ENCODE peak calls at places on chromosome 18, in seven cellular contexts. D is mesendoderm, R is IMR-90, T is trophoblast cell, Y is mesenchymal stem cell, B is H1, V is neuronal stem cell. P is an unnamed sample.

GRCh38 chr18:45820144-45820745 is 5.2 kb upstream of the SIGLEC15 start:
- DNase-seq in V (no peak), D (no peak), T (no peak), B (no peak), Y (no peak), R (no peak), P (no peak)

GRCh38 chr18:55090566-55091187 is 131.4 kb upstream of the CCDC68 start:
- DNase-seq in T (no peak), Y (peak; percentile 41), V (no peak), B (no peak), R (peak; percentile 5), D (no peak), P (no peak)

GRCh38 chr18:43022874-43023273 is 92.6 kb downstream of the RIT2 start:
- DNase-seq in V (no peak), T (no peak), D (no peak), R (no peak), B (no peak), Y (no peak), P (no peak)

GRCh38 chr18:55501594-55502345 is 86.2 kb downstream of the TCF4 start:
- DNase-seq in Y (peak; percentile 80), V (no peak), B (no peak), R (peak; percentile 45), T (no peak), D (peak; percentile 88), P (no peak)

GRCh38 chr18:27843783-27844415 is 333.0 kb downstream of the CDH2 start:
- DNase-seq in Y (peak; percentile 57), T (no peak), R (peak; percentile 36), D (peak; percentile 25), B (no peak), V (no peak), P (no peak)

GRCh38 chr18:23640023-23640422 is 22.7 kb downstream of the ANKRD29 start:
- DNase-seq in R (no peak), T (no peak), B (no peak), Y (no peak), D (no peak), V (no peak), P (no peak)

GRCh38 chr18:28132084-28132483 is 44.8 kb downstream of the CDH2 start:
- DNase-seq in B (no peak), V (no peak), Y (peak; percentile 29), R (no peak), D (peak; percentile 62), T (no peak), P (no peak)

GRCh38 chr18:42183746-42184145 is 228.7 kb downstream of the PIK3C3 start:
- DNase-seq in R (peak; percentile 61), Y (peak; percentile 86), V (no peak), D (peak; percentile 61), T (peak; percentile 8), B (no peak), P (no peak)

DNA sequence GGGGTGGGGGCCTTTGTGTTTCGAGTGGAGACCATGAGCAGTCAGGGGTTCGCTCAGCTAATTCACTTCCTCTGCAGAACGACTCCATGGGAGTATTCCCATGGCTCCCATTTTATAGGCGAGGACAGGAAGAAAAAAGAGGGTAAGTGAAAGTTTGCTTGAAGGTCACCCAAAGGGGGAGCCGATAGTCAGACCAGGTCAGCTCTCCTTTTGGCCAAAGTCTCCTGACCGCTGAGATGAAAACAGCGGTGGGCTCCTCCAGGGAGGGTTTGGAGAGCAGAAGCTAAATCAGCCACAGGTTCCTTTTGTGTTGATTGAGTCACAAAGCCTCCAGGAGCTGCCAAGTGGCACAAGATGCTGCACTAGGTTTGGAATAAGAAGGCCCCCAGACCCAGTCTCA is 34.1 kb upstream of the CTAGE1 start:
- DNase-seq in B (peak; percentile 60), Y (no peak), D (peak; percentile 79), R (no peak), V (peak; percentile 29), T (no peak), P (peak; percentile 76)
- H3K23ac ChIP-seq in B (no peak overlapping the region), Y (no peak overlapping the region), D (no peak overlapping the region), R (no peak overlapping the region), V (no peak overlapping the region), T (no peak overlapping the region), P (no peak overlapping the region)

GRCh38 chr18:48517048-48517447 is 21.8 kb upstream of the CTIF start:
- DNase-seq in Y (no peak), R (no peak), V (no peak), B (no peak), T (no peak), D (no peak), P (no peak)
- H3K23ac ChIP-seq in Y (no peak overlapping the region), R (no peak overlapping the region), V (no peak overlapping the region), B (no peak overlapping the region), T (no peak overlapping the region), D (no peak overlapping the region), P (no peak overlapping the region)

GRCh38 chr18:3016584-3017292 is 3.8 kb upstream of the LPIN2 start:
- DNase-seq in V (no peak), Y (peak; percentile 19), B (no peak), R (no peak), D (no peak), T (no peak), P (no peak)

GRCh38 chr18:3012920-3013810 is at the start of gene LPIN2:
- DNase-seq in T (peak; percentile 98), Y (peak; percentile 98), D (peak; percentile 98), V (peak; percentile 96), R (peak; percentile 96), B (peak; percentile 92), P (peak; percentile 96)

GRCh38 chr18:3015203-3015590 is 2.3 kb upstream of the LPIN2 start:
- DNase-seq in B (no peak), T (peak; percentile 44), R (peak; percentile 84), Y (peak; percentile 93), V (no peak), D (peak; percentile 21), P (no peak)

GRCh38 chr18:3015851-3016250 is 2.9 kb upstream of the LPIN2 start:
- DNase-seq in T (no peak), Y (no peak), R (no peak), V (no peak), D (no peak), B (no peak), P (no peak)

DNA sequence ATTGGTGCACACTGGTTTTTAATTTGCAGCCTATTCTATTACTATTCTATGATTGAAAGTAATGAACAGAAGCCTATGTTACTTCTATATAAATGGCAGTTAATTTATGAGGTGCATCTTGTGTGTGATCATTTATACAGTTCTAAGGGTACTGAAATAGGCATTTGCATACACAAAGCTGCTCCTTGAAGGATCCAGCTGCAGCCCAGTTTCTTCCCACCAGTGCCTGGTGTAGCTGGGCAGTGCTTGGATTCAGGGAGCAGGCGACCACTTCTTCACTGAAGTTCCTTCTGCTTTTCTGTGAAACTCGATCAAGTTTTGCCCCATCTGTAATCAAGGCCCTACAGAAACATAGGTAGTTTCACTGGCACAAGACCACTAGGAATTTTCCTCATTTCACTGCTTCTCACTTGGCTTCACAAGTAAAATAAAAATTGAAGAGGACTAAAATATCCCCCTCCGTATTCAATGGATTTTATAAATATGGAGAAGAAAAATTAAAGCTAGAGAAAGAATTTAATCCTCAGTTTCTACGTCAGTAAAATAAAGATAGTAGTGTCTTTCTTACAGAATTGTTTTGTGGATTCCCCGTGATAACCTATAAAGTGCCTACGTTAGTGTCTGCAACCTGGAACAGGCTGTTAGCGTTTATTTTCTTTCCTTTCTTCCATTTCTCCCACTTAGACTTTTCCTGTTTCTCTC is 1.7 kb upstream of the LPIN2 start:
- DNase-seq in T (no peak), B (no peak), V (no peak), D (no peak), Y (peak; percentile 59), R (no peak), P (no peak)
- H3K23ac ChIP-seq in T (no peak overlapping the region), B (no peak overlapping the region), V (no peak overlapping the region), D (no peak overlapping the region), Y (no peak overlapping the region), R (peak overlapping the region; percentile 69), P (no peak overlapping the region)

GRCh38 chr18:49499046-49499637 is 12.1 kb upstream of the C18orf32 start:
- DNase-seq in T (no peak), R (no peak), D (no peak), B (no peak), V (no peak), Y (no peak), P (peak; percentile 60)
- H3K23ac ChIP-seq in T (no peak overlapping the region), R (no peak overlapping the region), D (no peak overlapping the region), B (no peak overlapping the region), V (no peak overlapping the region), Y (no peak overlapping the region), P (no peak overlapping the region)

GRCh38 chr18:69196336-69196735 is 204.4 kb upstream of the DOK6 start:
- DNase-seq in V (no peak), R (no peak), Y (no peak), B (no peak), D (no peak), T (no peak), P (no peak)
- H3K23ac ChIP-seq in V (no peak overlapping the region), R (no peak overlapping the region), Y (no peak overlapping the region), B (no peak overlapping the region), D (no peak overlapping the region), T (no peak overlapping the region), P (no peak overlapping the region)

GRCh38 chr18:52322307-52322706 is 17.7 kb upstream of the DCC start:
- DNase-seq in R (no peak), V (no peak), B (no peak), T (no peak), Y (no peak), D (no peak), P (no peak)

GRCh38 chr18:52323802-52324201 is 16.2 kb upstream of the DCC start:
- DNase-seq in V (no peak), B (no peak), T (no peak), Y (no peak), R (no peak), D (no peak), P (no peak)

DNA sequence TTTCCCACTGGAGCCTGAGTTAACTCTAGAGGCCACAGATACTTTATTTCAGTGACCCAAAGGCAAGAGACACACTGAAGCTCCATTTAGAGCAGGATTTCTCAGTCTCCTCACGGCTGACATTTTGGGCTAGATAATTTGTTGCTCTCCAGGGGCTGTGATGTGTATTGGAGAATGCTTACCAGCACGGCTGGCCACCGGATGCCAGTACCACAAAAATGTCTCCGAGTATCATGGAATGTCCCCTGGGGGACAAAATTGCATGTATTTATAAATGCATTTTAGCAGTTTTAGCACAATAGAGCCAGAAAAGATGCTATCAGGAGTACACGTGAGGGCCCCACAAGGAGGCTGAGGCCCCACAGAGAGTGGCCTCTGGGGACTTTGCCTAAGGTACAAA is 20.6 kb upstream of the DCC start:
- DNase-seq in B (no peak), D (peak; percentile 66), Y (no peak), R (no peak), T (no peak), V (no peak), P (no peak)
- H3K23ac ChIP-seq in B (no peak overlapping the region), D (no peak overlapping the region), Y (no peak overlapping the region), R (no peak overlapping the region), T (no peak overlapping the region), V (no peak overlapping the region), P (no peak overlapping the region)

GRCh38 chr18:69631281-69631680 is 230.6 kb downstream of the DOK6 start:
- DNase-seq in B (no peak), T (no peak), D (no peak), Y (peak; percentile 2), V (no peak), R (no peak), P (no peak)
- H3K23ac ChIP-seq in B (no peak overlapping the region), T (no peak overlapping the region), D (no peak overlapping the region), Y (no peak overlapping the region), V (no peak overlapping the region), R (no peak overlapping the region), P (no peak overlapping the region)

P was measured in H9.